ENCODE peak calls at places on chromosomes 3 and 15, in nine cellular contexts. P is GM20000; F is activated T-cell treated with anti-CD3 and anti-CD28 coated beads, Interleukin-2, amount 50 U/mL, for 72 hours; M is M059J; Q is fibroblast of the aortic adventitia; Y is AG20443; Z is T-helper 2 cell; O is naive thymus-derived CD8-positive, alpha-beta T cell; V is AG10803. W is an unnamed sample.

GRCh38 chr15:80068578-80068977 is 9.1 kb downstream of the ZFAND6 start:
- DNase-seq in P (no peak), Q (peak), O (no peak), F (peak), Z (no peak), M (peak), Y (peak), V (peak), W (peak)

GRCh38 chr15:69666921-69667811 is 214.5 kb downstream of the RPLP1 start:
- DNase-seq in P (peak), V (no peak), Y (no peak), O (no peak), F (no peak), Q (no peak), Z (no peak), M (no peak), W (no peak)

GRCh38 chr3:38549957-38550840 is 54.1 kb downstream of the EXOG start:
- DNase-seq in P (no peak), F (no peak), Y (no peak), Z (no peak), V (no peak), O (no peak), Q (no peak), M (no peak), W (no peak)

GRCh38 chr3:143977326-143978262 is 6.0 kb downstream of the DIPK2A start:
- DNase-seq in V (peak), F (no peak), Y (no peak), P (peak), Q (peak), M (peak), Z (no peak), O (no peak), W (no peak)

GRCh38 chr15:39546842-39547241 is 34.0 kb upstream of the THBS1 start:
- DNase-seq in V (no peak), Q (no peak), O (no peak), Z (no peak), P (no peak), M (no peak), F (no peak), Y (no peak), W (no peak)

GRCh38 chr15:34793901-34794300 is 1.4 kb downstream of the ACTC1 start:
- DNase-seq in Y (no peak), O (no peak), P (no peak), Z (no peak), F (no peak), V (no peak), Q (no peak), M (no peak), W (no peak)

GRCh38 chr3:69671082-69671952 is 67.9 kb upstream of the MITF start:
- DNase-seq in Y (peak), M (peak), O (no peak), Q (peak), P (peak), Z (no peak), F (no peak), V (peak), W (no peak)

GRCh38 chr3:132236701-132237651 is 80.2 kb upstream of the ACP3 start:
- DNase-seq in Q (no peak), F (no peak), O (no peak), Z (no peak), V (no peak), Y (no peak), P (no peak), M (no peak), W (no peak)

GRCh38 chr3:130688677-130689076 is 58.0 kb downstream of the PIK3R4 start:
- DNase-seq in V (peak), Q (no peak), M (no peak), Z (no peak), Y (no peak), F (no peak), O (no peak), P (no peak), W (no peak)

GRCh38 chr3:30875505-30875904 is 19.0 kb downstream of the GADL1 start:
- DNase-seq in Q (no peak), V (no peak), F (no peak), P (no peak), Z (no peak), Y (no peak), O (no peak), M (no peak), W (no peak)

GRCh38 chr15:90364251-90364650 is 12.2 kb downstream of the ZNF774 start:
- DNase-seq in Q (peak), P (no peak), M (peak), Z (no peak), O (no peak), V (peak), F (no peak), Y (peak), W (no peak)

GRCh38 chr3:23698652-23699313 is 107.0 kb upstream of the UBE2E1 start:
- DNase-seq in Y (no peak), O (no peak), F (no peak), P (no peak), V (no peak), Q (no peak), Z (no peak), M (no peak), W (no peak)

GRCh38 chr15:33022629-33023028 is 171.9 kb downstream of the FMN1 start:
- DNase-seq in F (no peak), Y (peak), Z (no peak), M (peak), Q (peak), V (peak), P (no peak), O (no peak), W (peak)

GRCh38 chr3:49217688-49218470 is 46.5 kb downstream of the KLHDC8B start:
- DNase-seq in Z (no peak), P (no peak), V (no peak), Q (peak), M (no peak), Y (no peak), O (no peak), F (no peak), W (peak)

GRCh38 chr3:43286115-43286885 is at the start of gene SNRK:
- DNase-seq in O (peak), M (peak), Y (peak), P (peak), Q (peak), Z (peak), F (peak), V (peak), W (peak)

GRCh38 chr3:185995352-185995751 is 57.5 kb upstream of the TRA2B start:
- DNase-seq in Y (peak), O (no peak), M (peak), P (no peak), Z (no peak), Q (peak), V (peak), F (no peak), W (peak)

GRCh38 chr3:183132409-183132808 is 30.1 kb downstream of the LAMP3 start:
- DNase-seq in O (no peak), Z (no peak), M (no peak), V (no peak), Y (no peak), P (no peak), F (no peak), Q (no peak), W (no peak)

GRCh38 chr15:30962079-30962478 is 29.3 kb downstream of the MTMR10 start:
- DNase-seq in Y (no peak), P (no peak), M (no peak), Q (no peak), F (no peak), O (no peak), Z (no peak), V (no peak), W (no peak)

GRCh38 chr3:179297971-179298725 is 24.7 kb upstream of the ZNF639 start:
- DNase-seq in Y (no peak), Q (no peak), Z (no peak), M (peak), O (no peak), F (no peak), P (no peak), V (no peak), W (no peak)

GRCh38 chr15:82810863-82811421 is 1.5 kb downstream of the WHAMM start:
- DNase-seq in Q (no peak), Z (peak), V (no peak), F (peak), M (peak), O (peak), P (no peak), Y (no peak), W (no peak)

GRCh38 chr3:178532414-178532813 is 3.8 kb upstream of the KCNMB2 start:
- DNase-seq in Y (no peak), Q (no peak), M (peak), Z (no peak), P (no peak), F (no peak), V (no peak), O (no peak), W (no peak)

GRCh38 chr3:195768831-195769303 is 42.9 kb downstream of the MUC4 start:
- DNase-seq in Z (no peak), P (peak), F (no peak), Y (no peak), O (peak), V (no peak), Q (no peak), M (peak), W (peak)

GRCh38 chr3:45064512-45065372 is 38.6 kb downstream of the CLEC3B start:
- DNase-seq in Y (no peak), M (peak), P (no peak), O (no peak), Q (peak), Z (no peak), V (peak), F (peak), W (peak)

GRCh38 chr3:22714758-22715157 is 488.4 kb upstream of the UBE2E2 start:
- DNase-seq in Q (no peak), M (no peak), Z (no peak), P (no peak), Y (no peak), O (no peak), V (no peak), F (no peak), W (no peak)

GRCh38 chr3:173396191-173397041 is 1.1 kb upstream of the NLGN1 start:
- DNase-seq in Z (no peak), P (peak), F (no peak), Q (peak), V (no peak), O (no peak), Y (no peak), M (peak), W (peak)

GRCh38 chr3:14177580-14178246 is 688 bp downstream of the XPC start:
- DNase-seq in Z (no peak), V (no peak), F (no peak), M (no peak), P (no peak), Q (peak), Y (no peak), O (no peak), W (no peak)

W was measured in MG63.